ENCODE peak calls at places on chromosomes 4 and X, in four cellular contexts. C is psoas muscle, X is GM06990, E is spleen. I is an unnamed sample.

GRCh38 chrX:19865567-19866363 is 21.6 kb downstream of the SH3KBP1 start:
- DNase-seq in C (no peak), X (no peak), E (peak), I (no peak)

GRCh38 chr4:147550626-147551250 is 66.5 kb upstream of the TMEM184C start:
- DNase-seq in C (no peak), E (no peak), X (peak), I (peak)

GRCh38 chr4:30767147-30767546 is 47.0 kb downstream of the PCDH7 start:
- DNase-seq in C (no peak), E (no peak), X (no peak), I (no peak)

GRCh38 chr4:3849140-3849539 is 83.0 kb downstream of the ADRA2C start:
- DNase-seq in X (no peak), E (no peak), C (no peak), I (no peak)

GRCh38 chr4:82284475-82284857 is 89.3 kb downstream of the HNRNPD start:
- DNase-seq in E (no peak), C (no peak), X (no peak), I (no peak)

GRCh38 chr4:141410839-141411238 is 190.1 kb downstream of the ZNF330 start:
- DNase-seq in E (no peak), X (no peak), C (no peak), I (no peak)

GRCh38 chr4:72319596-72319995 is 249.4 kb downstream of the ADAMTS3 start:
- DNase-seq in X (no peak), C (no peak), E (no peak), I (no peak)

GRCh38 chr4:26425953-26426352 is 64.3 kb downstream of the CCKAR start:
- DNase-seq in E (no peak), X (no peak), C (no peak), I (no peak)

GRCh38 chrX:1239681-1240142 is 27.3 kb upstream of the CRLF2 start:
- DNase-seq in E (peak), X (peak), C (peak), I (peak)

GRCh38 chrX:150370589-150371312 is 7.6 kb downstream of the MAMLD1 start:
- DNase-seq in X (no peak), C (no peak), E (no peak), I (no peak)

GRCh38 chrX:103453655-103454054 is 65.6 kb downstream of the RAB40A start:
- DNase-seq in C (no peak), X (no peak), E (no peak), I (no peak)

GRCh38 chr4:122091836-122092235 is 60.3 kb upstream of the BLTP1 start:
- DNase-seq in E (no peak), X (no peak), C (no peak), I (no peak)

GRCh38 chr4:170853422-170854021 is 763.8 kb upstream of the AADAT start:
- DNase-seq in X (peak), E (no peak), C (no peak), I (peak)

GRCh38 chrX:150690126-150690525 is 3.1 kb upstream of the MTMR1 start:
- DNase-seq in E (no peak), X (no peak), C (no peak), I (no peak)

GRCh38 chr4:19857405-19857804 is 394.3 kb upstream of the SLIT2 start:
- DNase-seq in E (no peak), C (no peak), X (no peak), I (no peak)

GRCh38 chrX:850471-850916 is 219.9 kb downstream of the SHOX start:
- DNase-seq in E (no peak), X (no peak), C (no peak), I (no peak)

GRCh38 chrX:68588653-68589371 is 58.7 kb upstream of the STARD8 start:
- DNase-seq in E (no peak), C (no peak), X (no peak), I (no peak)

GRCh38 chrX:17812763-17813162 is 48.3 kb downstream of the RAI2 start:
- DNase-seq in C (no peak), X (no peak), E (no peak), I (no peak)

GRCh38 chr4:48008021-48008596 is 8.4 kb downstream of the CNGA1 start:
- DNase-seq in C (no peak), X (no peak), E (no peak), I (no peak)

GRCh38 chrX:37752941-37753340 is 26.9 kb upstream of the CYBB start:
- DNase-seq in E (no peak), C (no peak), X (no peak), I (no peak)

DNA sequence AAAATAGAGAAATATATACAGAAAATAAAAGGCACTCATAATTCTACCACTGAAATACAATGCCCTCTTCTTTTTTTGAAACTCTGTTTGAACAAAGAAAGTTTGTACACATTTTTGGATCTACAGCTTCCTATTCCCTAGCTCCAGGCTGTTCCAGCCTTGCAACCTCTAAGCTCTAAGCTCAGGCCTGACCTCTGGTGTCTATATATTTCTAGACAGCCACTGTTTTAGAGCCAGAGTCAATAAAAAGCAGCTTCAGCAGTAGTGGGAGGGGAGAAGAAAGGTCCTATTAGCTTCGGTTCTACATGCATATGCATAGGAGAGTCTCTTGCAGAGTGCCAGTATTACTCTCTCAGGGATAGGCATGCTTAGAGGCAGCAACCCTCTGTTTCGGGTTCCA is 39.7 kb downstream of the CLDN2 start:
- DNase-seq in E (no peak), C (no peak), X (no peak), I (no peak)
- TF ChIP-seq CTCF in E (no peak), C (no peak), X (no peak), I (no peak)

GRCh38 chr4:92362002-92362401 is 58.2 kb downstream of the GRID2 start:
- DNase-seq in X (no peak), E (no peak), C (no peak), I (no peak)

GRCh38 chr4:92359481-92359880 is 55.7 kb downstream of the GRID2 start:
- DNase-seq in C (no peak), E (no peak), X (no peak), I (no peak)
- TF ChIP-seq CTCF in C (no peak), E (no peak), X (no peak), I (no peak)

GRCh38 chrX:15465347-15465746 is 27.8 kb downstream of the PIR start:
- DNase-seq in X (peak), C (no peak), E (no peak), I (peak)

GRCh38 chrX:15464704-15465103 is 28.4 kb downstream of the PIR start:
- DNase-seq in E (no peak), C (no peak), X (no peak), I (no peak)

GRCh38 chrX:15468036-15468435 is 25.1 kb downstream of the PIR start:
- DNase-seq in E (no peak), X (no peak), C (peak), I (no peak)

GRCh38 chrX:15469613-15470012 is 23.5 kb downstream of the PIR start:
- DNase-seq in X (no peak), E (no peak), C (no peak), I (no peak)

GRCh38 chrX:15465896-15466651 is 27.1 kb downstream of the PIR start:
- DNase-seq in C (no peak), E (no peak), X (no peak), I (no peak)
- TF ChIP-seq CTCF in C (no peak), E (no peak), X (peak), I (no peak)

GRCh38 chrX:41459714-41460113 is 12.6 kb downstream of the NYX start:
- DNase-seq in E (no peak), X (no peak), C (no peak), I (no peak)

GRCh38 chrX:41452565-41452964 is 5.4 kb downstream of the NYX start:
- DNase-seq in C (no peak), E (peak), X (no peak), I (no peak)

GRCh38 chrX:41452972-41453371 is 5.8 kb downstream of the NYX start:
- DNase-seq in E (peak), C (no peak), X (no peak), I (no peak)

GRCh38 chrX:41457618-41458192 is 10.6 kb downstream of the NYX start:
- DNase-seq in E (no peak), C (no peak), X (no peak), I (peak)
- TF ChIP-seq CTCF in E (no peak), C (no peak), X (peak), I (no peak)

GRCh38 chrX:114581528-114582263 is 2.2 kb upstream of the HTR2C start:
- DNase-seq in X (peak), E (no peak), C (no peak), I (no peak)
- TF ChIP-seq CTCF in X (no peak), E (no peak), C (no peak), I (no peak)

GRCh38 chr4:56435748-56436442 is at the start of gene PAICS:
- DNase-seq in C (peak), E (peak), X (peak), I (peak)

GRCh38 chr4:56430203-56430602 is 5.2 kb downstream of the PPAT start:
- DNase-seq in X (no peak), C (no peak), E (no peak), I (no peak)

GRCh38 chr4:56433280-56433679 is 2.1 kb downstream of the PPAT start:
- DNase-seq in C (no peak), X (no peak), E (no peak), I (no peak)

GRCh38 chr4:56434599-56435000 is 815 bp downstream of the PPAT start:
- DNase-seq in E (no peak), X (no peak), C (no peak), I (no peak)

DNA sequence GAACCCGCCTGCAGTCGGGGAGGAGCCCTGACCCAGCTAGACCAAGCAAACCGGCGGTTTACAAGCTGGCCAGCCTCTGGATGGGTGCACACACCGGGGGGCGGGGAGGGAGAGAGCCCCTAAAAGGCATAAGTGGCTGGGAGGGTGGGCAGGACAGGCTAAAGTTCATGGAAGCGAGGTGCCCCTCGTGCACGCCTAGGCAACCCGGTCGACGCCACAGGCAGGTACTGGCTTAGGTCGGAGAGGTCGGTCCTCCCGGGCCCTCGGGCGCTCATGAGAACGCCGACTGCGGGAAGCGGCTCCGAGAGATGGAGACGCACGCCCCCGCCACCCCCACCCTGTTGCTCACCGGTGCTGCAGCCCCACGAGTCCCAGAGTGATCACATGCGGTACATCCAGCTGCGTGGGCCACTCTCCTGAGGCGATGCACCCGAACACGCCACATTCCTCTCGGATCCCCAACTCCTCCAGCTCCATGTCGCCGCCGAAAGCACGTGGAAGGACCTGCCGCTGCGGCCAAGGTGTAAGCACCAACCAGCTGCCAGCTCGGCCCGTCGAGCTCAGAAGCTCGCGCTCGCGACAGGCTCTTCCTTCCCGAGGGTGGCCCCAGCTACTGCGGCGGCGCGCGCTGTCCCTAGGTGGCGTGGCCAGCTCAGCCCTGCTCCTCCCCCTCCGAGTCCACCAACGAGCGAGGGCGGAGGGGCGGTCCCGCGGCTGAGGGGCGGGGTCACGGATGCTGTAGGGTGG is at the start of gene PPAT:
- DNase-seq in C (peak), X (peak), E (peak), I (peak)
- TF ChIP-seq CTCF in C (peak), X (peak), E (peak), I (no peak)

GRCh38 chr4:161564230-161564834 is 599.5 kb downstream of the FSTL5 start:
- DNase-seq in X (no peak), E (no peak), C (no peak), I (no peak)
- TF ChIP-seq CTCF in X (peak), E (no peak), C (no peak), I (no peak)

GRCh38 chr4:184825394-184826314 is at the start of gene ACSL1:
- DNase-seq in E (peak), X (peak), C (peak), I (peak)
- TF ChIP-seq CTCF in E (no peak), X (no peak), C (peak), I (no peak)

DNA sequence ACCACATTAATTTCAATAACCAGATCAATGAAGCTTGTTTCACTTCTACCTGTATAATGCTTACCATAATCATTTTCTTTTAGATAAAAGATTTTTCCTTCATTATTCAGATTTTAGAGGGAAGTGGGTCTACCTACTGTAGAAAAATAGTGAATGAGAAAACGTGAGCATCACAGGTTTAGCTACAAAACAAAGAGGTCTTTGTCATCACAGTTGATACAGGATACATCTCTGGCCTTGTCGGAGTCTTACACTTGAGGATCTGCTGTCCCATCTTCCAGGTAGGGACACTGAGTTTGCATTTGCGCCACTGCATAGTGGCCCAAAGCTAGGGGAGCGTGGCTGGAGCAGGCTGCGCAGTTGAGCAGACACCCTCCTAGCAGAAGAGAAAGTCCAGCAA is 710 bp downstream of the CLDN24 start:
- DNase-seq in X (no peak), E (no peak), C (no peak), I (no peak)
- TF ChIP-seq CTCF in X (no peak), E (no peak), C (no peak), I (no peak)

I was measured in GM20000.